ENCODE peak calls at places on chromosomes 2 and 18, in nine cellular contexts. B is astrocyte, H is upper lobe of left lung, S is uterus, V is AG04450, W is AG04449, F is HepG2, Q is keratinocyte, Z is Panc1. A is an unnamed sample.

GRCh38 chr2:226227341-226227740 is 572.3 kb downstream of the IRS1 start:
- DNase-seq in B (no peak), H (no peak), S (no peak), V (no peak), W (no peak), F (no peak), Q (no peak), Z (no peak), A (no peak)

GRCh38 chr2:5691659-5692529 is at the start of gene SOX11:
- DNase-seq in B (peak), H (no peak), S (no peak), V (peak), W (peak), F (no peak), Q (no peak), Z (no peak), A (peak)

GRCh38 chr18:55090566-55091187 is 131.4 kb upstream of the CCDC68 start:
- DNase-seq in B (peak), H (no peak), S (no peak), V (no peak), W (no peak), F (no peak), Q (no peak), Z (no peak), A (no peak)

GRCh38 chr2:166494140-166494544 is at the start of gene SCN7A:
- DNase-seq in B (peak), H (peak), S (peak), V (peak), W (no peak), F (no peak), Q (no peak), Z (no peak), A (peak)

GRCh38 chr2:40240067-40240466 is 211.8 kb downstream of the SLC8A1 start:
- DNase-seq in B (peak), H (peak), S (peak), V (peak), W (peak), F (no peak), Q (peak), Z (no peak), A (peak)

GRCh38 chr18:36501100-36501499 is 203.6 kb downstream of the FHOD3 start:
- DNase-seq in B (no peak), H (no peak), S (no peak), V (no peak), W (no peak), F (no peak), Q (peak), Z (no peak), A (peak)

GRCh38 chr2:146324954-146325353 is 1519.9 kb upstream of the ACVR2A start:
- DNase-seq in B (peak), H (no peak), S (no peak), V (peak), W (peak), F (no peak), Q (no peak), Z (no peak), A (no peak)

GRCh38 chr2:217743980-217744761 is 258.6 kb downstream of the TNS1 start:
- DNase-seq in B (no peak), H (no peak), S (no peak), V (no peak), W (no peak), F (no peak), Q (no peak), Z (no peak), A (peak)

GRCh38 chr2:152016175-152017120 is 82.4 kb downstream of the CACNB4 start:
- DNase-seq in B (no peak), H (no peak), S (no peak), V (no peak), W (no peak), F (peak), Q (no peak), Z (no peak), A (no peak)

GRCh38 chr2:175766880-175767279 is 235.2 kb downstream of the LNPK start:
- DNase-seq in B (peak), H (no peak), S (no peak), V (no peak), W (no peak), F (peak), Q (no peak), Z (no peak), A (no peak)

GRCh38 chr2:6071536-6071935 is 379.4 kb downstream of the SOX11 start:
- DNase-seq in B (no peak), H (no peak), S (no peak), V (no peak), W (no peak), F (no peak), Q (no peak), Z (no peak), A (no peak)

GRCh38 chr2:38374978-38375377 is 2.1 kb downstream of the ATL2 start:
- DNase-seq in B (no peak), H (no peak), S (no peak), V (no peak), W (no peak), F (no peak), Q (no peak), Z (no peak), A (no peak)

GRCh38 chr2:48589170-48589767 is 28.4 kb upstream of the GTF2A1L start:
- DNase-seq in B (peak), H (no peak), S (peak), V (no peak), W (no peak), F (peak), Q (no peak), Z (peak), A (peak)

GRCh38 chr2:240993446-240994160 is 4.8 kb upstream of the SNED1 start:
- DNase-seq in B (no peak), H (peak), S (peak), V (no peak), W (no peak), F (no peak), Q (no peak), Z (no peak), A (no peak)

GRCh38 chr2:201847483-201847882 is 41.1 kb downstream of the CDK15 start:
- DNase-seq in B (no peak), H (no peak), S (no peak), V (no peak), W (peak), F (no peak), Q (no peak), Z (no peak), A (no peak)

GRCh38 chr2:6946722-6947121 is 29.5 kb downstream of the RNF144A start:
- DNase-seq in B (peak), H (no peak), S (no peak), V (no peak), W (peak), F (no peak), Q (no peak), Z (peak), A (no peak)

GRCh38 chr2:3470166-3470651 is 49.1 kb downstream of the ADI1 start:
- DNase-seq in B (peak), H (peak), S (peak), V (peak), W (peak), F (no peak), Q (no peak), Z (no peak), A (peak)

GRCh38 chr2:130848518-130849210 is 11.9 kb downstream of the ARHGEF4 start:
- DNase-seq in B (no peak), H (no peak), S (no peak), V (no peak), W (no peak), F (no peak), Q (no peak), Z (no peak), A (no peak)

GRCh38 chr2:160294339-160294803 is 94.3 kb upstream of the ITGB6 start:
- DNase-seq in B (peak), H (peak), S (peak), V (peak), W (no peak), F (no peak), Q (no peak), Z (no peak), A (peak)

GRCh38 chr18:78664048-78664447 is 315.6 kb upstream of the SALL3 start:
- DNase-seq in B (no peak), H (no peak), S (no peak), V (no peak), W (no peak), F (no peak), Q (no peak), Z (no peak), A (no peak)

GRCh38 chr18:31979714-31980113 is 36.8 kb upstream of the TRAPPC8 start:
- DNase-seq in B (no peak), H (no peak), S (no peak), V (no peak), W (no peak), F (no peak), Q (no peak), Z (no peak), A (no peak)

GRCh38 chr2:120667981-120668380 is 67.7 kb upstream of the GLI2 start:
- DNase-seq in B (no peak), H (peak), S (no peak), V (no peak), W (no peak), F (no peak), Q (no peak), Z (no peak), A (no peak)

GRCh38 chr2:7691961-7692656 is 774.9 kb downstream of the RNF144A start:
- DNase-seq in B (peak), H (no peak), S (no peak), V (no peak), W (no peak), F (no peak), Q (no peak), Z (no peak), A (no peak)

GRCh38 chr2:29022455-29023128 is 41.5 kb downstream of the TOGARAM2 start:
- DNase-seq in B (peak), H (no peak), S (no peak), V (no peak), W (no peak), F (no peak), Q (no peak), Z (no peak), A (no peak)

GRCh38 chr18:32879497-32879896 is 106.7 kb upstream of the KLHL14 start:
- DNase-seq in B (peak), H (no peak), S (no peak), V (no peak), W (no peak), F (peak), Q (no peak), Z (no peak), A (no peak)

GRCh38 chr2:1860931-1861330 is 116.6 kb upstream of the PXDN start:
- DNase-seq in B (no peak), H (no peak), S (no peak), V (no peak), W (no peak), F (no peak), Q (no peak), Z (no peak), A (no peak)

GRCh38 chr18:75204978-75205759 is 3.8 kb downstream of the PTGR3 start:
- DNase-seq in B (no peak), H (no peak), S (no peak), V (no peak), W (no peak), F (no peak), Q (no peak), Z (no peak), A (no peak)

GRCh38 chr18:39435986-39436385 is 1870.4 kb upstream of the CELF4 start:
- DNase-seq in B (no peak), H (no peak), S (no peak), V (no peak), W (no peak), F (no peak), Q (no peak), Z (no peak), A (no peak)

GRCh38 chr2:227566012-227566411 is 32.7 kb upstream of the SCYGR2 start:
- DNase-seq in B (no peak), H (no peak), S (no peak), V (no peak), W (no peak), F (no peak), Q (no peak), Z (no peak), A (no peak)

GRCh38 chr18:32074206-32074605 is 17.5 kb upstream of the RNF138 start:
- DNase-seq in B (no peak), H (no peak), S (no peak), V (no peak), W (no peak), F (no peak), Q (no peak), Z (no peak), A (no peak)

GRCh38 chr2:152363933-152364332 is 29.0 kb downstream of the FMNL2 start:
- DNase-seq in B (no peak), H (no peak), S (no peak), V (no peak), W (no peak), F (no peak), Q (no peak), Z (no peak), A (no peak)

GRCh38 chr2:176612736-176613135 is 343.5 kb downstream of the MTX2 start:
- DNase-seq in B (peak), H (no peak), S (no peak), V (no peak), W (no peak), F (no peak), Q (no peak), Z (no peak), A (no peak)

DNA sequence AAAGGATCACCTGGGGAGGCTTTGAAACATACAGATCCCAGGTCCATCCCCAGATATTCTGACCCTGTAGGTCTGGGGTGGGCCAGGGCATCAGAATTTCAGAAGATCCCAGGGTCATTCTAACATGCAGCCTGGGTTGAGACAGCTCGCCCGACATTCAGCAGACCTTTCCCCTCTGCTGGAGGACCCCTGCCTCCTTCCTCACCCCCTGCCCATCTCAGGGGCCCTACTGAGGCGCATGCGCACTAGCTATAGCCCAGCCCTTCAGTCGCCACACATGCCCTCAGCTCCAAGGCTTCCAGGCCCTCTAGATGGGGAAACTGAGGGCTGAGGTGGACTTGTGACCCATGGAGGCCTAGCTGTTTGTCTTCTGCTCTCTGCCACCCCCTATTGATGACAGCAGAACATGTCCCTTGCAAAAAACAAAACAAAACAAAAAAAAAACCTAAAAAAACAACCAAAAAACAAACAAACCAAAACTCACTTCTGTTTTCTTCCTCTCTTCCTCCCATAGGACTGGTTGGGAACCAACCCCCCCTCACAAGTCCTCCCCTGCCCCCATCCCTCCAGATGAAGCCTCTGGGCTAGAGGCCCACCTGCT is 91.3 kb downstream of the ZBTB7C start:
- DNase-seq in B (no peak), H (no peak), S (no peak), V (no peak), W (no peak), F (no peak), Q (no peak), Z (no peak), A (no peak)
- TF ChIP-seq CTCF in B (no peak), H (peak), S (no peak), V (no peak), W (no peak), F (no peak), Q (peak), Z (no peak), A (peak)

GRCh38 chr2:232857158-232857563 is 12.9 kb upstream of the SNORC start:
- DNase-seq in B (no peak), H (peak), S (no peak), V (no peak), W (peak), F (peak), Q (no peak), Z (no peak), A (no peak)

GRCh38 chr2:232859385-232859916 is 10.6 kb upstream of the SNORC start:
- DNase-seq in B (no peak), H (no peak), S (no peak), V (no peak), W (no peak), F (no peak), Q (no peak), Z (no peak), A (no peak)

GRCh38 chr2:232852676-232853075 is 17.4 kb upstream of the SNORC start:
- DNase-seq in B (no peak), H (no peak), S (no peak), V (no peak), W (no peak), F (no peak), Q (no peak), Z (no peak), A (no peak)

GRCh38 chr2:232850039-232850438 is 20.0 kb upstream of the SNORC start:
- DNase-seq in B (no peak), H (no peak), S (no peak), V (no peak), W (no peak), F (no peak), Q (no peak), Z (no peak), A (no peak)

GRCh38 chr2:232854082-232854481 is 16.0 kb upstream of the SNORC start:
- DNase-seq in B (peak), H (peak), S (no peak), V (peak), W (peak), F (no peak), Q (no peak), Z (no peak), A (no peak)
- H3K4me3 ChIP-seq in B (no peak), H (no peak), S (no peak), V (no peak), W (no peak), F (no peak), Q (no peak), Z (no peak), A (no peak)

GRCh38 chr2:36653967-36654694 is 42.4 kb upstream of the VIT start:
- DNase-seq in B (no peak), H (no peak), S (no peak), V (no peak), W (no peak), F (peak), Q (no peak), Z (no peak), A (no peak)
- TF ChIP-seq CTCF in B (no peak), H (no peak), S (no peak), V (no peak), W (no peak), F (no peak), Q (no peak), Z (no peak), A (no peak)

GRCh38 chr2:239960929-239961661 is 64.0 kb downstream of the NDUFA10 start:
- DNase-seq in B (no peak), H (peak), S (no peak), V (no peak), W (no peak), F (no peak), Q (no peak), Z (no peak), A (no peak)

GRCh38 chr2:239964399-239965185 is 60.5 kb downstream of the NDUFA10 start:
- DNase-seq in B (no peak), H (no peak), S (no peak), V (no peak), W (no peak), F (no peak), Q (no peak), Z (no peak), A (no peak)

GRCh38 chr2:239961662-239962220 is 63.4 kb downstream of the NDUFA10 start:
- DNase-seq in B (no peak), H (peak), S (no peak), V (no peak), W (no peak), F (no peak), Q (no peak), Z (no peak), A (no peak)

GRCh38 chr2:239963646-239964205 is 61.4 kb downstream of the NDUFA10 start:
- DNase-seq in B (no peak), H (peak), S (no peak), V (no peak), W (no peak), F (no peak), Q (no peak), Z (no peak), A (no peak)

DNA sequence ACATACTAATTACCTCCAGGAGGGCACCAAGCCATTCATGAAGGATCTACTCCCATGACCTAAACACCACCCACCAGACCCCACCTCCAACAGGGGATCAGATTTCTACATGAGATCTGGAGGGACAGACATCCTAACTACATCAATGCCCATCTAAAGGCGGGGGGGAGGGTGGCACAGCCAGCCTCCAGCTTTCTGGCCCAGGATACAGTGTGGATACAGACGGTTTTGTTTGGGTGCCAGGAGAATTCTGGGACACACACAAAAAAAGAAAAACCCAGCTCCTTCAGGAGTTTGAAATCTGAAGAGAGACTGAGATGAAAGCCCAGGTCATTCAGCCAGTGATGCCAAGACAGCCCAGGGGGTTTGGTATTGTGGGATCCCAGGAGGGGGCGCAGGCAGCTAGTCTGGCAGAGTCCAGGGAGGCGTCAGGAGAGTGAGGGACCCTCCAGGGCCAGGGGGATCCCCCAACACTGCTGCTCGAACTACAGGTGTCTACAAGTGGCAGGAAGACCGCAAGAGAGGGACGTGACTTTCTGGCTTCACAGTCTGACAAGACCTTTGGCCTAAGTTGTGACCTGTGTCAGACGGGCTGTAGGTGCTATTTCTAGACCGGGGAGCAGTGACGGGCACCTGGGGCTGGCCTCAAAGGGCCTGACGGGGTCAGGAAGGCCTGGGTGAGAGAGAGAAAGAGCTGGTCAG is 62.1 kb downstream of the NDUFA10 start:
- DNase-seq in B (no peak), H (no peak), S (no peak), V (no peak), W (no peak), F (no peak), Q (no peak), Z (no peak), A (no peak)
- H3K4me3 ChIP-seq in B (no peak), H (no peak), S (no peak), V (no peak), W (no peak), F (no peak), Q (no peak), Z (no peak), A (no peak)

GRCh38 chr18:46622999-46623398 is 34.0 kb downstream of the LOXHD1 start:
- DNase-seq in B (no peak), H (no peak), S (no peak), V (no peak), W (no peak), F (no peak), Q (no peak), Z (no peak), A (no peak)
- TF ChIP-seq CTCF in B (peak), H (no peak), S (no peak), V (no peak), W (no peak), F (no peak), Q (no peak), Z (peak), A (no peak)

GRCh38 chr2:105406221-105406620 is 7.4 kb upstream of the FHL2 start:
- DNase-seq in B (peak), H (no peak), S (no peak), V (no peak), W (peak), F (no peak), Q (no peak), Z (no peak), A (no peak)

GRCh38 chr2:105404736-105405135 is 5.9 kb upstream of the FHL2 start:
- DNase-seq in B (peak), H (no peak), S (no peak), V (no peak), W (no peak), F (no peak), Q (no peak), Z (no peak), A (no peak)

GRCh38 chr2:105403785-105404698 is 5.2 kb upstream of the FHL2 start:
- DNase-seq in B (peak), H (no peak), S (peak), V (peak), W (peak), F (no peak), Q (peak), Z (peak), A (no peak)

GRCh38 chr2:105403241-105403784 is 4.5 kb upstream of the FHL2 start:
- DNase-seq in B (no peak), H (no peak), S (no peak), V (no peak), W (no peak), F (no peak), Q (peak), Z (no peak), A (no peak)

GRCh38 chr2:105405291-105405690 is 6.4 kb upstream of the FHL2 start:
- DNase-seq in B (peak), H (no peak), S (no peak), V (no peak), W (peak), F (no peak), Q (no peak), Z (no peak), A (no peak)
- H3K4me3 ChIP-seq in B (no peak), H (no peak), S (no peak), V (no peak), W (no peak), F (no peak), Q (no peak), Z (no peak), A (no peak)

GRCh38 chr2:233865838-233866237 is 2.3 kb downstream of the MSL3B start:
- DNase-seq in B (no peak), H (no peak), S (no peak), V (no peak), W (no peak), F (peak), Q (no peak), Z (no peak), A (no peak)
- TF ChIP-seq CTCF in B (peak), H (no peak), S (no peak), V (peak), W (no peak), F (peak), Q (peak), Z (peak), A (no peak)

A was measured in left ventricle myocardium inferior.